ENCODE peak calls at places on chromosome 7, in ten cellular contexts. P is spleen; G is left ventricle myocardium inferior; C is BE2C; R is right atrium auricular region; N is left lung; Z is kidney; H is Panc1; Q is effector memory CD4-positive, alpha-beta T cell; X is colonic mucosa. J is an unnamed sample. For H3K9me3, the result is how much of the 10 kb centered on the place peaks cover.

GRCh38 chr7:151243411-151244155 is 4.9 kb downstream of the SMARCD3 start:
- DNase-seq in P (peak), G (no peak), C (no peak), R (no peak), N (no peak), Z (peak), H (no peak), Q (peak), X (no peak), J (no peak)

GRCh38 chr7:1354661-1355567 is 104.4 kb downstream of the MICALL2 start:
- DNase-seq in P (peak), G (no peak), C (no peak), R (no peak), N (peak), Z (peak), H (no peak), Q (no peak), X (no peak), J (no peak)

GRCh38 chr7:22402250-22402649 is 45.3 kb upstream of the RAPGEF5 start:
- DNase-seq in P (no peak), G (no peak), C (no peak), R (no peak), N (no peak), Z (no peak), H (no peak), Q (no peak), X (no peak), J (no peak)

GRCh38 chr7:131011976-131012375 is 278.0 kb upstream of the KLF14 start:
- DNase-seq in P (no peak), G (no peak), C (no peak), R (no peak), N (no peak), Z (no peak), H (no peak), Q (no peak), X (no peak), J (no peak)

GRCh38 chr7:66668677-66669076 is 40.0 kb downstream of the KCTD7 start:
- DNase-seq in P (peak), G (no peak), C (no peak), R (no peak), N (no peak), Z (peak), H (no peak), Q (no peak), X (no peak), J (no peak)

GRCh38 chr7:7696458-7697119 is 21.8 kb downstream of the RPA3 start:
- DNase-seq in P (no peak), G (no peak), C (no peak), R (no peak), N (no peak), Z (no peak), H (peak), Q (no peak), X (no peak), J (no peak)

GRCh38 chr7:11699666-11700065 is 132.3 kb downstream of the THSD7A start:
- DNase-seq in P (no peak), G (no peak), C (no peak), R (no peak), N (no peak), Z (no peak), H (no peak), Q (no peak), X (no peak), J (no peak)

GRCh38 chr7:105364748-105365147 is 24.0 kb downstream of the SRPK2 start:
- DNase-seq in P (no peak), G (no peak), C (no peak), R (no peak), N (no peak), Z (no peak), H (no peak), Q (no peak), X (no peak), J (no peak)

GRCh38 chr7:92751902-92752901 is 84.2 kb downstream of the CDK6 start:
- DNase-seq in P (no peak), G (no peak), C (no peak), R (no peak), N (no peak), Z (no peak), H (peak), Q (no peak), X (no peak), J (no peak)

GRCh38 chr7:151138541-151138910 is 29.0 kb downstream of the GBX1 start:
- DNase-seq in P (no peak), G (no peak), C (peak), R (no peak), N (peak), Z (peak), H (no peak), Q (no peak), X (no peak), J (no peak)

GRCh38 chr7:47537716-47538640 is 43.9 kb downstream of the TNS3 start:
- DNase-seq in P (peak), G (peak), C (no peak), R (no peak), N (peak), Z (no peak), H (no peak), Q (no peak), X (no peak), J (no peak)

GRCh38 chr7:130421685-130422084 is 19.1 kb downstream of the CEP41 start:
- DNase-seq in P (no peak), G (no peak), C (peak), R (no peak), N (no peak), Z (no peak), H (no peak), Q (no peak), X (no peak), J (peak)

GRCh38 chr7:15848362-15848761 is 161.9 kb upstream of the MEOX2 start:
- DNase-seq in P (no peak), G (no peak), C (no peak), R (no peak), N (no peak), Z (no peak), H (no peak), Q (no peak), X (no peak), J (no peak)

GRCh38 chr7:130988443-130988842 is 254.4 kb upstream of the KLF14 start:
- DNase-seq in P (no peak), G (no peak), C (no peak), R (no peak), N (no peak), Z (no peak), H (no peak), Q (peak), X (no peak), J (no peak)

GRCh38 chr7:80154656-80155325 is 20.2 kb downstream of the GNAI1 start:
- DNase-seq in P (no peak), G (no peak), C (no peak), R (no peak), N (no peak), Z (no peak), H (no peak), Q (no peak), X (no peak), J (no peak)

GRCh38 chr7:17206354-17206905 is 92.0 kb upstream of the AHR start:
- DNase-seq in P (no peak), G (no peak), C (no peak), R (no peak), N (no peak), Z (no peak), H (no peak), Q (no peak), X (peak), J (no peak)

GRCh38 chr7:149824748-149825566 is 13.2 kb upstream of the ZNF862 start:
- DNase-seq in P (peak), G (no peak), C (no peak), R (no peak), N (no peak), Z (peak), H (no peak), Q (no peak), X (no peak), J (no peak)

GRCh38 chr7:17144313-17144712 is 154.1 kb upstream of the AHR start:
- DNase-seq in P (no peak), G (no peak), C (no peak), R (no peak), N (no peak), Z (no peak), H (no peak), Q (peak), X (no peak), J (peak)

GRCh38 chr7:131501930-131502685 is 54.3 kb downstream of the PODXL start:
- DNase-seq in P (no peak), G (no peak), C (no peak), R (peak), N (no peak), Z (no peak), H (no peak), Q (no peak), X (no peak), J (no peak)

GRCh38 chr7:65409363-65409762 is 35.7 kb downstream of the ZNF92 start:
- DNase-seq in P (no peak), G (no peak), C (no peak), R (no peak), N (no peak), Z (no peak), H (no peak), Q (no peak), X (no peak), J (no peak)
- H3K9me3 ChIP-seq in P (under half), G (under half), C (under half), R (under half), N (under half), Z (under half), H (under half), Q (under half), X (under half), J (under half)

DNA sequence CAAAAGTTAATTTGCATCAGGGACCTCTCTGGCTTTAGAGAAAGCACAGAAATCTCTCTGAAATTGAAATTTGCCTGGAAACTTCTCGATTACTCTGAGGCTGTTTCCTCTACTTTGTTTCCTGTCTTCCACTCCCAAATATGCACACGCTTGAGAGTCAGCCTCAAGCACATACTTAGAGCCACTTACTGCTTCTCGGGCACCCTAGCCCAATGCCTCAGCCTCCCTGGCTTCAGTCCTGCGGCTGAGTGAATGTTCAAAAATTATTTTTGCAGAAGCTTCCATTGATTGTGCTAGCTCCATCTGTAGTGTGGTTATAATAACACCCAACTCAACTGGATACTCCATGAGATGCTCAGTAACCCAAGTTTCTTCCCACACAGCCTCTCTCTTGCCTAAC is 1.7 kb upstream of the GALNT17 start:
- DNase-seq in P (no peak), G (no peak), C (no peak), R (no peak), N (no peak), Z (no peak), H (no peak), Q (no peak), X (no peak), J (no peak)
- H3K9me3 ChIP-seq in P (under half), G (under half), C (under half), R (under half), N (under half), Z (under half), H (under half), Q (under half), X (under half), J (under half)

GRCh38 chr7:6691103-6691502 is 15.6 kb downstream of the ZNF12 start:
- DNase-seq in P (no peak), G (no peak), C (no peak), R (no peak), N (no peak), Z (no peak), H (no peak), Q (no peak), X (no peak), J (no peak)

DNA sequence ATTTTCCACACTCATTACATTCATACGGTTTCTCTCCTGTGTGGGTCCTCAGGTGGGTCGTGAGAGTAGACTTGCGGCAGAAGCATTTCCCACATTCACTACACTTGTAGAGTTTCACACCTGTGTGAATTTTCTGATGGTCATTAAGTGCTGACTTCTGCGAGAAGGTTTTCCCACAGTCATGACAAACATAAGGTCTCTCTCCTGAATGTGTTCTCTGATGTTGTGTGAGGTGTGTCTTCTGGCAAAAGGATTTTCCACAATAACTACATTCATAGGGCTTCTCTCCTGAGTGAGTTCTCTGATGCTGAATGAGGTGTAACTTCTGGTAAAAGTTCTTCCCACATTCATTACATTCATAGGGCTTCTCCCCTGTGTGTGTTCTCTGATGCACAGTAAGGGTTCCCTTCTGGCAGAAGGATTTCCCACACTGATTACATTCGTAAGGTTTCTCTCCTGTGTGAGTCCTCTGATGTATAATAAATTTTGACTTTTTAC is 15.1 kb downstream of the ZNF12 start:
- DNase-seq in P (no peak), G (no peak), C (no peak), R (no peak), N (no peak), Z (no peak), H (no peak), Q (no peak), X (no peak), J (no peak)
- H3K9me3 ChIP-seq in P (half or more), G (half or more), C (under half), R (half or more), N (under half), Z (half or more), H (half or more), Q (half or more), X (under half), J (half or more)

GRCh38 chr7:57220746-57221145 is 88.5 kb upstream of the ZNF479 start:
- DNase-seq in P (no peak), G (no peak), C (no peak), R (no peak), N (no peak), Z (peak), H (no peak), Q (no peak), X (no peak), J (no peak)

GRCh38 chr7:57225666-57226065 is 93.4 kb upstream of the ZNF479 start:
- DNase-seq in P (no peak), G (no peak), C (no peak), R (no peak), N (no peak), Z (no peak), H (no peak), Q (no peak), X (no peak), J (no peak)
- H3K9me3 ChIP-seq in P (half or more), G (under half), C (under half), R (under half), N (under half), Z (under half), H (under half), Q (under half), X (under half), J (under half)

GRCh38 chr7:145293793-145294153 is 457.9 kb upstream of the TPK1 start:
- DNase-seq in P (no peak), G (no peak), C (no peak), R (no peak), N (no peak), Z (no peak), H (no peak), Q (no peak), X (no peak), J (no peak)

GRCh38 chr7:145293120-145293792 is 457.4 kb upstream of the TPK1 start:
- DNase-seq in P (no peak), G (no peak), C (no peak), R (no peak), N (no peak), Z (no peak), H (no peak), Q (no peak), X (no peak), J (no peak)

GRCh38 chr7:145289384-145289783 is 453.5 kb upstream of the TPK1 start:
- DNase-seq in P (no peak), G (no peak), C (no peak), R (no peak), N (no peak), Z (no peak), H (no peak), Q (no peak), X (no peak), J (no peak)
- H3K9me3 ChIP-seq in P (under half), G (under half), C (under half), R (under half), N (under half), Z (under half), H (under half), Q (under half), X (under half), J (under half)

GRCh38 chr7:153576096-153576495 is 476.1 kb upstream of the DPP6 start:
- DNase-seq in P (no peak), G (no peak), C (no peak), R (no peak), N (no peak), Z (no peak), H (no peak), Q (no peak), X (no peak), J (no peak)
- H3K9me3 ChIP-seq in P (half or more), G (half or more), C (under half), R (under half), N (under half), Z (under half), H (under half), Q (under half), X (under half), J (under half)

GRCh38 chr7:2719007-2719406 is 31.0 kb downstream of the AMZ1 start:
- DNase-seq in P (peak), G (no peak), C (peak), R (no peak), N (peak), Z (no peak), H (no peak), Q (peak), X (peak), J (peak)

GRCh38 chr7:2720024-2720423 is 32.0 kb downstream of the AMZ1 start:
- DNase-seq in P (no peak), G (no peak), C (no peak), R (no peak), N (no peak), Z (no peak), H (no peak), Q (no peak), X (no peak), J (no peak)

GRCh38 chr7:2717905-2718702 is 30.1 kb downstream of the AMZ1 start:
- DNase-seq in P (no peak), G (no peak), C (no peak), R (no peak), N (peak), Z (no peak), H (no peak), Q (no peak), X (no peak), J (no peak)

GRCh38 chr7:2717293-2717904 is 29.4 kb downstream of the AMZ1 start:
- DNase-seq in P (peak), G (peak), C (peak), R (no peak), N (peak), Z (no peak), H (no peak), Q (no peak), X (peak), J (no peak)

GRCh38 chr7:2718703-2718965 is 30.6 kb downstream of the AMZ1 start:
- DNase-seq in P (peak), G (no peak), C (no peak), R (no peak), N (no peak), Z (no peak), H (no peak), Q (no peak), X (no peak), J (no peak)
- H3K9me3 ChIP-seq in P (under half), G (under half), C (under half), R (under half), N (under half), Z (under half), H (under half), Q (under half), X (under half), J (under half)

DNA sequence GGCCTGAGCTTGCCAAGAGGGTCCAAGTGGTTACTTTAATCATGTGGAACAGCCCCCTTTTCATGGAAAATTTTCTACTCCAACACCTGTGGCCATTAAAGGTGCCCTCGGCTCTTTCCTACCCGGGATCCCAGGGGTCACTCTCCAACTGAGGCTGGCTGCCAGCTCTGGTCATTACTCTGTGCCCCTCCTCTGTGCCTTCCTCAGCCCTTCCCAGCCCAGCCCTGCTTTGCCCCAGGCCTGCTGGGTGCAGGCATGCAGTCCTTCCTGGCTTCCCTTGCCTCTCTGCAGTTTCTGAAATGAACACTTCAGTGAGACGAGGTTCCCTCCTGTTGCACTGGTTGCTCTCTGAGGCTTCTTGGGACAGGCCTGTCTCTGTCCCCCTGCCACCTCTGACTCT is 951.1 kb upstream of the ZNF722 start:
- DNase-seq in P (no peak), G (no peak), C (no peak), R (no peak), N (no peak), Z (no peak), H (no peak), Q (no peak), X (no peak), J (no peak)
- H3K9me3 ChIP-seq in P (half or more), G (under half), C (under half), R (under half), N (under half), Z (under half), H (under half), Q (under half), X (under half), J (under half)

DNA sequence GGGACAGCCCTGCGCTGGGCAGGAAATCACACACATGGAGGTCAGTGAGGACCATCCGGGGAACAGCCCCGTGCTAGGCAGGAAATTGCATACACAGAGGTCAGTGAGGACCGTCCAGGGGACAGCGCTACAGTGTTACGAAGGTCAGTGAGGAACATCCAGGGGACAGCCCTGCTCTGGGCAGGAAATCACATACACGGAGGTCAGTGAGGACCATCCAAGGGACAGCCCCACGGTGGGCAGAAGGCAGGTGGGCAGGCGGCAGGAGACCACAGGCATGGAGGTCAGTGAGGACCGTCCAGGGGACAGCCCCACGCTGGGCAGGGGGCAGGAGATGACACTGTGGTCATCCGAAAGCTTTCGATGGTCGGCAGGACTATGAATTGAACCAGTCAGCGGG is 79.7 kb downstream of the PTPRN2 start:
- DNase-seq in P (no peak), G (no peak), C (no peak), R (no peak), N (no peak), Z (no peak), H (no peak), Q (no peak), X (no peak), J (no peak)
- H3K9me3 ChIP-seq in P (half or more), G (under half), C (under half), R (under half), N (under half), Z (under half), H (under half), Q (under half), X (under half), J (under half)

GRCh38 chr7:5065107-5065407 is 19.4 kb downstream of the RBAK start:
- DNase-seq in P (no peak), G (no peak), C (no peak), R (no peak), N (no peak), Z (no peak), H (no peak), Q (no peak), X (no peak), J (no peak)

GRCh38 chr7:5070206-5070605 is 24.5 kb downstream of the RBAK start:
- DNase-seq in P (no peak), G (no peak), C (no peak), R (no peak), N (no peak), Z (no peak), H (no peak), Q (no peak), X (no peak), J (no peak)

GRCh38 chr7:5063698-5064097 is 18.0 kb downstream of the RBAK start:
- DNase-seq in P (no peak), G (no peak), C (no peak), R (no peak), N (no peak), Z (no peak), H (no peak), Q (no peak), X (no peak), J (no peak)

GRCh38 chr7:5064391-5065106 is 18.9 kb downstream of the RBAK start:
- DNase-seq in P (no peak), G (no peak), C (no peak), R (no peak), N (no peak), Z (no peak), H (no peak), Q (no peak), X (no peak), J (no peak)
- H3K9me3 ChIP-seq in P (half or more), G (half or more), C (under half), R (half or more), N (under half), Z (half or more), H (half or more), Q (half or more), X (under half), J (half or more)

J was measured in MG63.